ENCODE peak calls at places on chromosomes 5 and 9, in ten cellular contexts. R is retinal pigment epithelial cell, H is HL-60, V is cardiac muscle cell, Z is GM12865, C is HFFc6, B is nephron progenitor cell, J is heart left ventricle, U is HCT116, O is GM20000. T is an unnamed sample.

GRCh38 chr9:130537346-130538050 is 41.9 kb upstream of the FUBP3 start:
- DNase-seq in Z (no peak), J (no peak), B (no peak), O (no peak), U (no peak), C (no peak), V (peak), R (no peak), H (no peak), T (no peak)

GRCh38 chr5:36301858-36302603 is at the start of gene RANBP3L:
- DNase-seq in H (no peak), U (no peak), B (peak), O (no peak), R (peak), J (no peak), V (peak), C (no peak), Z (peak), T (no peak)

GRCh38 chr9:126162611-126163381 is 163.8 kb upstream of the MVB12B start:
- DNase-seq in H (no peak), Z (no peak), J (peak), V (no peak), O (peak), B (no peak), U (no peak), C (no peak), R (no peak), T (no peak)

GRCh38 chr5:647311-647710 is 35.2 kb downstream of the CEP72 start:
- DNase-seq in V (no peak), O (no peak), H (no peak), Z (no peak), C (no peak), R (no peak), U (no peak), J (no peak), B (no peak), T (no peak)

GRCh38 chr5:51389582-51390463 is 6.6 kb downstream of the ISL1 start:
- DNase-seq in Z (no peak), C (peak), U (no peak), V (peak), B (peak), H (no peak), J (no peak), O (no peak), R (no peak), T (no peak)

GRCh38 chr5:10153394-10153793 is 96.3 kb downstream of the ATPSCKMT start:
- DNase-seq in R (no peak), B (no peak), H (no peak), U (no peak), J (no peak), C (no peak), Z (no peak), O (no peak), V (no peak), T (no peak)

GRCh38 chr9:131727795-131728545 is 11.9 kb downstream of the RAPGEF1 start:
- DNase-seq in C (no peak), V (no peak), U (no peak), Z (peak), B (no peak), O (no peak), H (no peak), J (no peak), R (no peak), T (no peak)

GRCh38 chr5:6576861-6577501 is 55.9 kb downstream of the NSUN2 start:
- DNase-seq in U (peak), J (no peak), C (peak), V (peak), H (no peak), Z (peak), B (no peak), R (peak), O (peak), T (no peak)

GRCh38 chr9:134358968-134359319 is 32.7 kb downstream of the RXRA start:
- DNase-seq in R (no peak), U (no peak), B (no peak), J (no peak), O (no peak), V (no peak), C (no peak), H (no peak), Z (no peak), T (no peak)

GRCh38 chr5:184461-184860 is 6.8 kb upstream of the LRRC14B start:
- DNase-seq in C (peak), Z (no peak), J (no peak), B (no peak), H (no peak), U (no peak), O (no peak), R (no peak), V (no peak), T (no peak)

GRCh38 chr9:129183495-129184308 is 5.6 kb upstream of the IER5L start:
- DNase-seq in U (no peak), V (no peak), Z (peak), H (no peak), O (no peak), C (no peak), B (no peak), J (no peak), R (no peak), T (no peak)

GRCh38 chr9:120925535-120926396 is 830 bp downstream of the TRAF1 start:
- DNase-seq in Z (peak), B (no peak), C (peak), H (no peak), V (no peak), O (peak), R (peak), U (no peak), J (no peak), T (peak)

GRCh38 chr5:156169495-156169894 is 157.5 kb upstream of the SGCD start:
- DNase-seq in U (no peak), H (no peak), V (no peak), Z (no peak), C (no peak), B (no peak), J (no peak), R (no peak), O (no peak), T (no peak)

GRCh38 chr5:154461531-154461930 is 15.7 kb downstream of the SAP30L start:
- DNase-seq in B (no peak), H (no peak), O (no peak), J (no peak), C (no peak), V (peak), U (no peak), Z (no peak), R (no peak), T (no peak)

GRCh38 chr9:135103001-135103446 is 15.6 kb downstream of the OLFM1 start:
- DNase-seq in Z (no peak), C (no peak), B (no peak), J (peak), U (no peak), V (no peak), O (no peak), R (no peak), H (no peak), T (no peak)

GRCh38 chr9:119412399-119412798 is 43.2 kb upstream of the BRINP1 start:
- DNase-seq in R (no peak), B (no peak), Z (no peak), H (no peak), C (no peak), V (no peak), O (no peak), U (no peak), J (no peak), T (no peak)

GRCh38 chr9:111036946-111037743 is 1.1 kb downstream of the LPAR1 start:
- DNase-seq in B (no peak), C (peak), J (no peak), Z (peak), U (peak), O (peak), V (no peak), R (no peak), H (no peak), T (no peak)

GRCh38 chr9:18710089-18710488 is 236.1 kb downstream of the ADAMTSL1 start:
- DNase-seq in V (no peak), R (no peak), C (no peak), Z (no peak), O (no peak), J (no peak), U (no peak), B (no peak), H (no peak), T (no peak)

GRCh38 chr9:109826554-109826953 is 46.6 kb downstream of the PALM2AKAP2 start:
- DNase-seq in H (no peak), U (no peak), R (no peak), V (no peak), J (no peak), C (no peak), O (no peak), B (no peak), Z (no peak), T (no peak)

GRCh38 chr9:110455860-110456259 is 118.2 kb upstream of the TXNDC8 start:
- DNase-seq in J (no peak), R (no peak), V (no peak), O (no peak), H (no peak), Z (no peak), U (no peak), B (no peak), C (no peak), T (no peak)

GRCh38 chr9:96818535-96818934 is 35.8 kb downstream of the ZNF782 start:
- DNase-seq in R (no peak), U (no peak), B (no peak), V (no peak), O (no peak), C (no peak), J (no peak), Z (no peak), H (no peak), T (no peak)

GRCh38 chr5:175680463-175680862 is 22.6 kb downstream of the HRH2 start:
- DNase-seq in B (no peak), R (no peak), O (no peak), J (no peak), V (no peak), Z (no peak), C (no peak), U (no peak), H (no peak), T (no peak)

GRCh38 chr9:68780735-68781134 is 75.7 kb downstream of the PIP5K1B start:
- DNase-seq in U (no peak), V (no peak), O (no peak), H (no peak), B (no peak), C (no peak), J (no peak), Z (peak), R (no peak), T (no peak)

GRCh38 chr5:116536279-116537161 is 38.1 kb downstream of the SEMA6A start:
- DNase-seq in R (no peak), C (no peak), U (no peak), V (no peak), Z (no peak), B (no peak), H (no peak), O (no peak), J (no peak), T (no peak)

GRCh38 chr5:65858316-65858715 is 68.1 kb upstream of the ERBIN start:
- DNase-seq in U (no peak), Z (no peak), C (no peak), H (no peak), O (no peak), R (no peak), B (no peak), J (no peak), V (no peak), T (no peak)

GRCh38 chr9:16871358-16872151 is 1.1 kb upstream of the BNC2 start:
- DNase-seq in U (no peak), C (peak), V (peak), J (peak), B (peak), O (peak), Z (peak), R (no peak), H (peak), T (peak)

GRCh38 chr9:71769175-71770165 is 1.2 kb upstream of the CEMIP2 start:
- DNase-seq in J (peak), O (peak), U (peak), V (peak), R (no peak), B (peak), Z (peak), H (no peak), C (peak), T (peak)

GRCh38 chr9:99069532-99069931 is 35.4 kb upstream of the TGFBR1 start:
- DNase-seq in V (no peak), O (no peak), Z (no peak), R (no peak), C (no peak), J (no peak), H (no peak), U (no peak), B (no peak), T (no peak)

GRCh38 chr5:123717139-123717538 is 205.2 kb downstream of the CSNK1G3 start:
- DNase-seq in V (no peak), R (no peak), B (no peak), O (no peak), U (no peak), J (no peak), Z (no peak), C (peak), H (no peak), T (no peak)

GRCh38 chr9:2087500-2088313 is 72.6 kb downstream of the SMARCA2 start:
- DNase-seq in O (peak), R (no peak), V (peak), C (peak), B (no peak), U (peak), J (no peak), Z (peak), H (peak), T (no peak)

GRCh38 chr9:109880276-109881169 is 100.5 kb downstream of the PALM2AKAP2 start:
- DNase-seq in R (no peak), Z (peak), H (no peak), B (peak), O (peak), V (no peak), C (peak), J (no peak), U (peak), T (no peak)

GRCh38 chr9:91158946-91159345 is 202.8 kb downstream of the AUH start:
- DNase-seq in H (no peak), O (no peak), U (no peak), V (no peak), B (no peak), Z (no peak), J (no peak), C (no peak), R (no peak), T (no peak)

DNA sequence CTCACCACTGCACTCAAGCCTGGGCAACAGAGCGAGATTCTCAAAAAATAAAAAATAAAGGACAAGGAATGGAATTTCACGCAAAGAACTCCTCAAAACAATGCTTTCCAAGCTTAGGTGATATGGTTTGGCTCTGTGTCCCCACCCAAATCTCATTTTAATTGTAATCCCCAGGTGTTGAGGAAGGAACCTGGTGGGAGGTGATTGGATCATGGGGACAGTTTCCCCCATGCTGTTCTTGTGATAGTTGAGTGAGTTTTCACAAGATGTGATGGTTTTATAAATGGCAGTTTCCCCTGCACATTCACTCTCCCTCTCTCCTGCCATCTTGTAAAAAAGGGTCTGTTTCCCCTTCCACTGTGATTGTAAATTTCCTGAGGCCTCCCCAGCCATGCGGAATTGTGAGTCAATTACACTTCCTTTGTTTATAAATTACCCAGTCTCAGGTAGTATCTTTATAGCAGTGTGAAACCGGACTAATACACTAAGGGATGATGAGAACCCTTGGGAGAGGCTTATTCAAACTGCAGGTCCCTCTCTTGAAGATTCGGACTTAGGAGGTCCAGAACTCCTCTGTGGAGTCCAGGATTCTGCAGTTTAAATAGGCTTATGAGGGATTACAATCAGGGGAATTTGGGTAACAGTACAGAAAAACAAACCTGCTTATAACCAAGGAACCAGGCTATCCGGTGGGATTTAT is 41.5 kb upstream of the LHFPL2 start:
- DNase-seq in J (no peak), O (no peak), B (no peak), Z (no peak), C (no peak), U (no peak), H (no peak), V (no peak), R (no peak), T (no peak)
- TF ChIP-seq CTCF in J (no peak), O (no peak), B (no peak), Z (no peak), C (no peak), U (no peak), H (no peak), V (no peak), R (no peak), T (no peak)

GRCh38 chr5:163385824-163386223 is 51.6 kb upstream of the CCNG1 start:
- DNase-seq in B (no peak), Z (no peak), U (no peak), C (no peak), J (no peak), R (no peak), V (no peak), H (no peak), O (no peak), T (no peak)
- TF ChIP-seq CTCF in B (no peak), Z (no peak), U (no peak), C (no peak), J (no peak), R (no peak), V (no peak), H (no peak), O (no peak), T (no peak)

DNA sequence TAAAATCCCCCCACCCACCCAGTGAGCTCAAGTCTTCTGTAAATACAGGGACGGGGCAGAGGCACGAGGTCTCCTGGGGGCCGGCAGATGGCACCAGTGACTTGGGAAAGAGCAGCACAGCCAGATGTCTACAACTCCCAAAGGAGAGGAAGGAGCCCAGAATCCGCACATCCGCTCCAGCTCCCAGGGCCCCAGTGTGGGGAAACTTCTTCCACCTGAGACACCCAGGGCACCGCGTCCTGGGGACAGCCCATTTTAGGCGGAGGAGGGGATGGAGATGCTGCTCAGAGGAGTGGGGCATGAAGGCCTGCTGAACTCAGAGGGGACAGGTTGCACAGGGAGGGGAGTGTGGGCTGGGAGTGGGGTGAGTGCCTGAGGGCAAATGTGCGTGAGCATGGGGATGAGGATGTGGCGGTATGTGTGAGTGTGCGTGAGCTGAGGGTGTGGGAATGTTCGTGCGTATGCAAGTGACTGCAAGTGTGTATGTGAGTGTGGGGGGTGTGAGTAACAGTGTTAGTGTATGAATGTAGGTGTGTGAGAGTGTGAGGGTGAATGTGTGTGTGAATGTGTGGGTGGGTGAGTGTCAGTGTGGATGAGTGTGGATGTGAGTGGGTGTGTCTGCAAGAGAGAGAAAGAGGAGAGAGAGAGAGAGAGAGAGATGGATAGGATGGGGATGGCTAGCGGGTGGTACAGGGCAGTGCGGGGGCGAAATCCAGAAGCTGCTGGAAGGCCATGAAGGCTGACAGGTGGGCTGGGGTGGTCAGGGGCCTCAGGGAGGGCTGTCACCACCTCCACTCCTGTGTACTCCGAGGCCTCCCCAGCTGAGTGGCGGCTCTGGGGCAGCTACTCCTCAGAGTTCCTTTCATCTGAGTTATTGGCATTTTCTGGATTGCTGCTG is 63.5 kb downstream of the DUSP1 start:
- DNase-seq in J (peak), V (peak), H (peak), O (no peak), Z (peak), B (peak), R (no peak), C (peak), U (no peak), T (no peak)
- TF ChIP-seq CTCF in J (peak), V (peak), H (peak), O (peak), Z (peak), B (peak), R (peak), C (peak), U (peak), T (peak)

DNA sequence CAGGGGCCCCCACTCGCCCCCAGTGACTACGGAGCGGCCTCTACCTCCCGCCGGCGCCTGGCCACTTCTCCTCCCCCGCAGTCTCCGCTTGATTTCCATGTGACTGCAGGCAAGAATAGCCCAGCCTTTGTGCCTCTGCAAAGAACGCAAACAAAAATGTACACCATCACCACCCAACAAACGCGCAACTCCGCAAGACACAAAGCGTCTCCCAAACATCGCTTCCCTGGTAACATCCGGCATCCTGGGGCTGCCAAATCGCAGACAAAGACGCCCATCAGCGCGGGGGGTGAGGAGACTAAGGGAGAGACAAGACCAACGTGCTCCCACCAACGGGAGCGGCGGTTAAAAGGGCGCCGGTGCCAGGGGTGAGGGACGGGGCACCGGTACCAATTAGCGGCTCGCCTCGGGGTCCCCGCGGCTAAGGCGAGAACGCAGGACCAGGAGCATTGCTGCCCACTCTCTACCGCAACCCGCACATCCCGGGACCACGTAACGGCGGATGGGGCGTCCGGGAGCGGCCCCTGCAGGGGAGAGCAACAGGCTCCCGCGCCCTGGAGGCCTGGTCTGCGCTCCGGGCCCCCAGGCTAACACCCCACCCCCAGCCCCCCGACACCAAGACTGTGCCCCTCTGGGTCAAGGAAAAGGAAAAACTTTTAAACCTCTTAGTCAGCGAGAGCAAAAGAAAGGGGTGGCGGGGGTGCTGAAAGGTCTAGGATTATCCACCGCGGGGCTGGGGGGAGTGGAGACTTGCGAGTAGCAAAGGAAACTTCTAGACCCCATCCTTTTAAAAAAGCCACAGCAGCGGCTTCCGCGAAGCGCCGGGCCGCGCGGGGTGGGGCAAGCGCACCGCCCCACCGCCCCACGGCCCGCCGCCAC is 885 bp downstream of the MPDZ start:
- DNase-seq in Z (no peak), C (peak), U (no peak), B (peak), V (peak), J (peak), H (no peak), R (no peak), O (no peak), T (no peak)
- TF ChIP-seq CTCF in Z (no peak), C (peak), U (no peak), B (no peak), V (peak), J (peak), H (no peak), R (peak), O (no peak), T (no peak)

T was measured in CD14-positive monocyte.